ENCODE peak calls at places on chromosomes 4 and X, in four cellular contexts. N is H4; M is stimulated activated CD8-positive, alpha-beta memory T cell treated with anti-CD3 and anti-CD28 coated beads, Interleukin-15, amount 100 ng/mL, for 4 hours; S is iris pigment epithelial cell. T is an unnamed sample.

GRCh38 chr4:22500831-22501714 is 14.8 kb downstream of the ADGRA3 start:
- DNase-seq in N (no peak), S (peak), M (no peak), T (no peak)

GRCh38 chr4:130486186-130486585 is 1390.2 kb downstream of the C4orf33 start:
- DNase-seq in S (peak), M (no peak), N (no peak), T (no peak)

GRCh38 chr4:56149601-56150000 is 200.9 kb downstream of the CEP135 start:
- DNase-seq in N (no peak), S (peak), M (no peak), T (no peak)

GRCh38 chrX:9656277-9656676 is 109.4 kb downstream of the GPR143 start:
- DNase-seq in N (no peak), S (peak), M (no peak), T (no peak)

GRCh38 chrX:24145340-24146186 is 4.0 kb upstream of the ZFX start:
- DNase-seq in M (no peak), S (peak), N (peak), T (no peak)

GRCh38 chr4:2831611-2832308 is 11.9 kb upstream of the ADD1 start:
- DNase-seq in M (no peak), S (no peak), N (no peak), T (no peak)

GRCh38 chrX:110081740-110082139 is 78.8 kb downstream of the TMEM164 start:
- DNase-seq in S (peak), M (no peak), N (peak), T (no peak)

GRCh38 chrX:67544871-67545771 is 1.3 kb downstream of the AR start:
- DNase-seq in S (peak), N (peak), M (no peak), T (no peak)

GRCh38 chr4:174213734-174214101 is 69.7 kb downstream of the FBXO8 start:
- DNase-seq in N (no peak), S (no peak), M (no peak), T (no peak)

GRCh38 chrX:1451676-1452496 is 823 bp downstream of the ASMTL start:
- DNase-seq in S (no peak), N (no peak), M (no peak), T (no peak)

GRCh38 chrX:55908685-55909212 is 191.2 kb downstream of the RRAGB start:
- DNase-seq in N (peak), S (peak), M (no peak), T (peak)

GRCh38 chr4:25441519-25442117 is 64.6 kb downstream of the ANAPC4 start:
- DNase-seq in N (peak), S (peak), M (no peak), T (peak)

GRCh38 chr4:127533028-127533700 is 99.6 kb upstream of the INTU start:
- DNase-seq in M (no peak), S (peak), N (no peak), T (no peak)

GRCh38 chr4:114386637-114387233 is 211.9 kb upstream of the UGT8 start:
- DNase-seq in N (peak), M (no peak), S (peak), T (peak)

GRCh38 chr4:73068496-73069337 is 799 bp downstream of the COX18 start:
- DNase-seq in N (no peak), M (no peak), S (peak), T (peak)

T was measured in RPMI8226.